ENCODE peak calls at places on chromosomes 4 and X, in ten cellular contexts. S, U, F, L, Y, T, C, B, M and J are unnamed samples.
A peak's percentile ranks its signal among the peaks of the same experiment; 100 is the strongest.

GRCh38 chr4:114026447-114026846 is 47.0 kb upstream of the ARSJ start:
- DNase-seq in C (no peak), Y (no peak), L (no peak), B (no peak), U (no peak), F (no peak), S (no peak), T (no peak), M (no peak), J (no peak)

GRCh38 chr4:20253272-20253798 is 1.6 kb downstream of the SLIT2 start:
- DNase-seq in S (peak; percentile 9), B (peak; percentile 41), F (peak; percentile 43), Y (no peak), T (no peak), U (peak; percentile 21), C (no peak), L (no peak), M (no peak), J (no peak)

GRCh38 chr4:15965325-15965724 is 2.4 kb upstream of the FGFBP2 start:
- DNase-seq in B (no peak), L (no peak), F (no peak), M (no peak), T (no peak), S (peak; percentile 29), U (no peak), Y (no peak), C (no peak), J (no peak)

GRCh38 chr4:7324651-7325121 is 110.0 kb downstream of the PSAPL1 start:
- DNase-seq in S (peak; percentile 68), Y (no peak), F (no peak), L (no peak), T (no peak), C (no peak), M (no peak), U (peak; percentile 18), B (no peak), J (no peak)

GRCh38 chr4:177118596-177118995 is 191.1 kb upstream of the NEIL3 start:
- DNase-seq in F (peak; percentile 98), C (no peak), T (peak; percentile 100), B (no peak), S (no peak), Y (no peak), U (peak; percentile 45), L (peak; percentile 98), M (peak; percentile 62), J (peak; percentile 53)

GRCh38 chr4:69860521-69861298 is 765 bp upstream of the SULT1E1 start:
- DNase-seq in F (no peak), U (no peak), S (no peak), Y (no peak), M (peak; percentile 66), L (no peak), T (no peak), C (no peak), B (no peak), J (peak; percentile 51)

GRCh38 chrX:138925330-138925729 is 213.8 kb upstream of the FGF13 start:
- DNase-seq in C (no peak), L (peak; percentile 47), T (peak; percentile 93), S (no peak), U (no peak), Y (no peak), B (no peak), M (peak; percentile 81), F (peak; percentile 69), J (peak; percentile 86)

GRCh38 chrX:101759000-101759399 is 99.3 kb upstream of the ARMCX2 start:
- DNase-seq in L (peak; percentile 49), F (peak; percentile 52), C (peak; percentile 1), Y (peak; percentile 38), T (peak; percentile 41), B (no peak), U (no peak), S (peak; percentile 30), M (peak; percentile 1), J (peak; percentile 44)

GRCh38 chr4:150818661-150819060 is 196.4 kb downstream of the LRBA start:
- DNase-seq in F (peak; percentile 72), U (no peak), L (peak; percentile 61), B (no peak), T (peak; percentile 4), Y (no peak), M (peak; percentile 5), C (no peak), S (no peak), J (no peak)

GRCh38 chrX:317424-318067 is 1.1 kb downstream of the GTPBP6 start:
- DNase-seq in U (no peak), C (peak; percentile 84), T (no peak), Y (no peak), M (no peak), F (no peak), L (no peak), S (no peak), B (no peak), J (no peak)
- H3K4me3 ChIP-seq in U (peak overlapping the region; percentile 81), C (peak overlapping the region; percentile 93), T (peak overlapping the region; percentile 74), Y (peak overlapping the region; percentile 77), M (peak overlapping the region; percentile 47), F (peak overlapping the region; percentile 67), L (peak overlapping the region; percentile 80), S (peak overlapping the region; percentile 79), B (peak overlapping the region; percentile 87), J (peak overlapping the region; percentile 67)

GRCh38 chr4:153204247-153205027 is at the start of gene TRIM2:
- DNase-seq in Y (no peak), F (peak; percentile 65), T (peak; percentile 16), U (peak; percentile 71), C (no peak), B (no peak), S (peak; percentile 78), L (peak; percentile 75), M (no peak), J (peak; percentile 55)

GRCh38 chr4:153207027-153207426 is 2.8 kb downstream of the TRIM2 start:
- DNase-seq in F (no peak), B (no peak), M (no peak), L (no peak), T (no peak), U (no peak), S (no peak), Y (no peak), C (no peak), J (no peak)

GRCh38 chr4:153205757-153206156 is 1.5 kb downstream of the TRIM2 start:
- DNase-seq in M (peak; percentile 46), B (no peak), L (no peak), U (no peak), C (no peak), Y (no peak), F (peak; percentile 38), S (no peak), T (no peak), J (peak; percentile 62)

GRCh38 chr4:153206534-153206933 is 2.3 kb downstream of the TRIM2 start:
- DNase-seq in M (no peak), S (no peak), B (no peak), F (no peak), L (no peak), T (no peak), C (no peak), U (no peak), Y (no peak), J (no peak)

GRCh38 chr4:153205028-153205648 is 895 bp downstream of the TRIM2 start:
- DNase-seq in C (no peak), B (no peak), Y (no peak), L (no peak), U (no peak), T (no peak), S (no peak), F (no peak), M (no peak), J (no peak)
- TF ChIP-seq CTCF in C (no peak), B (no peak), Y (no peak), L (no peak), U (no peak), T (no peak), S (no peak), F (no peak), M (no peak), J (no peak)

GRCh38 chrX:22141061-22141460 is 108.9 kb downstream of the PHEX start:
- DNase-seq in B (no peak), L (no peak), C (no peak), U (no peak), M (peak; percentile 32), T (no peak), S (no peak), F (peak; percentile 4), Y (no peak), J (peak; percentile 61)

GRCh38 chrX:22136711-22137110 is 104.6 kb downstream of the PHEX start:
- DNase-seq in F (peak; percentile 2), T (no peak), B (no peak), Y (no peak), L (no peak), C (no peak), U (no peak), S (no peak), M (no peak), J (no peak)

GRCh38 chrX:22134681-22135080 is 102.6 kb downstream of the PHEX start:
- DNase-seq in Y (no peak), S (no peak), U (no peak), B (no peak), L (peak; percentile 59), M (peak; percentile 76), F (peak; percentile 81), T (peak; percentile 63), C (peak; percentile 41), J (peak; percentile 84)

GRCh38 chrX:22135171-22135711 is 103.1 kb downstream of the PHEX start:
- DNase-seq in L (peak; percentile 41), F (peak; percentile 67), S (no peak), C (no peak), T (peak; percentile 56), U (no peak), B (peak; percentile 63), Y (no peak), M (peak; percentile 73), J (peak; percentile 80)

DNA sequence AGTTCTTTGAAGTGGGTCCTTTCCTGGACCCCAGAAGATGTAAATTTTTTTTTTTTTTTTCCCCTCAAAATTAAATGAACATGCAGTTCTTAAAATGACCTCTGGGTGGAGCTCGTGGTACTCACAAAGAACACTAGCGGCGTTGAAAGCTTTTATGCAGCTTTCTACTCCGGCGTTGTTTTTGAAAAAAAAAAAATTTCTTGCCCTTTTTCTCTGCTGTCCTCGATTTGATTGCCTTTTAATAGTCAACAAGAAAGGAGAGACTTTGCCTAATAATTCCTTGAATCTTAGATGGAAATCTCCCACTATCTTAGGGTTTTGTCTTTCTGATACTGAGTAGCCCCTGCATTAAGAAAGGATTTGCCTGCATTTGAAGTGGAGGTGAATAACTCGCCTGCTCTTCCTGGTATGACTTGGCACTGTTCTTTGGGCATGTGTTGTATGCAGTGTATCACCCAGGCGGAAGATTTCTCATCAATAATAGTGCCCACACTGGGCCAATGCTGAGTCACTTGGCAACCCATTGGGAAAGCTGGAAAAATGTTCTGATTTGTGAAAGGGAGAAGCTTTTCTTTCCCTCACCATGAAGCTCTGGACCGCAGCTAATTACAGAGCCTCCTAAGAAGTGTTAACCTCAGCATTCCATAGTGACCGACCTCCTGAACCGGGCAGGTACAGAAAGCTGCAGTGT is 104.0 kb downstream of the PHEX start:
- DNase-seq in C (peak; percentile 36), T (peak; percentile 67), S (no peak), L (peak; percentile 59), F (peak; percentile 65), U (no peak), Y (peak; percentile 40), M (peak; percentile 79), B (no peak), J (peak; percentile 89)
- H3K4me3 ChIP-seq in C (no peak overlapping the region), T (peak overlapping the region; percentile 13), S (no peak overlapping the region), L (no peak overlapping the region), F (no peak overlapping the region), U (no peak overlapping the region), Y (no peak overlapping the region), M (no peak overlapping the region), B (no peak overlapping the region), J (peak overlapping the region; percentile 36)

GRCh38 chr4:129972257-129972656 is 876.3 kb downstream of the C4orf33 start:
- DNase-seq in B (no peak), L (no peak), M (no peak), S (peak; percentile 10), U (no peak), C (no peak), T (no peak), Y (no peak), F (no peak), J (no peak)
- TF ChIP-seq CTCF in B (no peak), L (no peak), M (no peak), S (peak; percentile 35), U (no peak), C (no peak), T (no peak), Y (peak; percentile 25), F (no peak), J (no peak)